ENCODE peak calls at places on chromosome 6, in ten cellular contexts. One of them, this sample, is unnamed.

GRCh38 chr6:132659082-132659481 is at the start of gene TAAR1:
- DNase-seq in CD4-positive, CD25-positive, alpha-beta regulatory T cell: no peak
- DNase-seq in occipital lobe: no peak
- DNase-seq in activated CD8-positive, alpha-beta memory T cell treated with anti-CD3 and anti-CD28 coated beads, Interleukin-2, amount 50 U/mL, for 4 hours: no peak
- DNase-seq in T-helper 9 cell: no peak
- DNase-seq in stimulated activated naive CD4-positive, alpha-beta T cell: no peak
- DNase-seq in T-cell: no peak
- DNase-seq in NCI-H1092 treated with DMSO at 0.1 percent for 48 hours: no peak
- DNase-seq in left ventricle myocardium inferior: no peak
- DNase-seq in iris pigment epithelial cell: no peak
- DNase-seq in this sample: no peak

GRCh38 chr6:16108996-16109658 is 19.8 kb upstream of the MYLIP start:
- DNase-seq in occipital lobe: no peak
- DNase-seq in CD4-positive, CD25-positive, alpha-beta regulatory T cell: no peak
- DNase-seq in T-helper 9 cell: no peak
- DNase-seq in T-cell: no peak
- DNase-seq in left ventricle myocardium inferior: no peak
- DNase-seq in NCI-H1092 treated with DMSO at 0.1 percent for 48 hours: no peak
- DNase-seq in stimulated activated naive CD4-positive, alpha-beta T cell: no peak
- DNase-seq in activated CD8-positive, alpha-beta memory T cell treated with anti-CD3 and anti-CD28 coated beads, Interleukin-2, amount 50 U/mL, for 4 hours: no peak
- DNase-seq in iris pigment epithelial cell: no peak
- DNase-seq in this sample: no peak

GRCh38 chr6:7505196-7505699 is 36.2 kb upstream of the DSP start:
- DNase-seq in NCI-H1092 treated with DMSO at 0.1 percent for 48 hours: no peak
- DNase-seq in stimulated activated naive CD4-positive, alpha-beta T cell: no peak
- DNase-seq in T-helper 9 cell: no peak
- DNase-seq in activated CD8-positive, alpha-beta memory T cell treated with anti-CD3 and anti-CD28 coated beads, Interleukin-2, amount 50 U/mL, for 4 hours: no peak
- DNase-seq in left ventricle myocardium inferior: no peak
- DNase-seq in T-cell: no peak
- DNase-seq in iris pigment epithelial cell: peak; percentile 72
- DNase-seq in occipital lobe: peak; percentile 33
- DNase-seq in CD4-positive, CD25-positive, alpha-beta regulatory T cell: no peak
- DNase-seq in this sample: no peak

GRCh38 chr6:33689879-33690278 is 21.6 kb downstream of the UQCC2 start:
- DNase-seq in T-cell: no peak
- DNase-seq in stimulated activated naive CD4-positive, alpha-beta T cell: no peak
- DNase-seq in activated CD8-positive, alpha-beta memory T cell treated with anti-CD3 and anti-CD28 coated beads, Interleukin-2, amount 50 U/mL, for 4 hours: no peak
- DNase-seq in occipital lobe: no peak
- DNase-seq in left ventricle myocardium inferior: no peak
- DNase-seq in NCI-H1092 treated with DMSO at 0.1 percent for 48 hours: no peak
- DNase-seq in T-helper 9 cell: no peak
- DNase-seq in iris pigment epithelial cell: no peak
- DNase-seq in CD4-positive, CD25-positive, alpha-beta regulatory T cell: no peak
- DNase-seq in this sample: no peak

GRCh38 chr6:152471459-152472070 is 165.6 kb downstream of the SYNE1 start:
- DNase-seq in left ventricle myocardium inferior: no peak
- DNase-seq in stimulated activated naive CD4-positive, alpha-beta T cell: no peak
- DNase-seq in T-cell: no peak
- DNase-seq in occipital lobe: no peak
- DNase-seq in NCI-H1092 treated with DMSO at 0.1 percent for 48 hours: no peak
- DNase-seq in T-helper 9 cell: no peak
- DNase-seq in activated CD8-positive, alpha-beta memory T cell treated with anti-CD3 and anti-CD28 coated beads, Interleukin-2, amount 50 U/mL, for 4 hours: no peak
- DNase-seq in CD4-positive, CD25-positive, alpha-beta regulatory T cell: no peak
- DNase-seq in iris pigment epithelial cell: peak; percentile 59
- DNase-seq in this sample: no peak

GRCh38 chr6:5219292-5219691 is 41.5 kb downstream of the LYRM4 start:
- DNase-seq in T-helper 9 cell: no peak
- DNase-seq in CD4-positive, CD25-positive, alpha-beta regulatory T cell: no peak
- DNase-seq in activated CD8-positive, alpha-beta memory T cell treated with anti-CD3 and anti-CD28 coated beads, Interleukin-2, amount 50 U/mL, for 4 hours: no peak
- DNase-seq in stimulated activated naive CD4-positive, alpha-beta T cell: no peak
- DNase-seq in NCI-H1092 treated with DMSO at 0.1 percent for 48 hours: no peak
- DNase-seq in occipital lobe: no peak
- DNase-seq in iris pigment epithelial cell: no peak
- DNase-seq in T-cell: no peak
- DNase-seq in left ventricle myocardium inferior: no peak
- DNase-seq in this sample: no peak

GRCh38 chr6:144283781-144284473 is 1.2 kb upstream of the UTRN start:
- DNase-seq in activated CD8-positive, alpha-beta memory T cell treated with anti-CD3 and anti-CD28 coated beads, Interleukin-2, amount 50 U/mL, for 4 hours: no peak
- DNase-seq in stimulated activated naive CD4-positive, alpha-beta T cell: no peak
- DNase-seq in iris pigment epithelial cell: peak; percentile 55
- DNase-seq in NCI-H1092 treated with DMSO at 0.1 percent for 48 hours: no peak
- DNase-seq in T-helper 9 cell: no peak
- DNase-seq in CD4-positive, CD25-positive, alpha-beta regulatory T cell: no peak
- DNase-seq in T-cell: no peak
- DNase-seq in left ventricle myocardium inferior: no peak
- DNase-seq in occipital lobe: no peak
- DNase-seq in this sample: no peak

GRCh38 chr6:167573461-167574215 is 248.8 kb downstream of the TTLL2 start:
- DNase-seq in stimulated activated naive CD4-positive, alpha-beta T cell: no peak
- DNase-seq in activated CD8-positive, alpha-beta memory T cell treated with anti-CD3 and anti-CD28 coated beads, Interleukin-2, amount 50 U/mL, for 4 hours: no peak
- DNase-seq in CD4-positive, CD25-positive, alpha-beta regulatory T cell: no peak
- DNase-seq in iris pigment epithelial cell: no peak
- DNase-seq in occipital lobe: no peak
- DNase-seq in NCI-H1092 treated with DMSO at 0.1 percent for 48 hours: no peak
- DNase-seq in left ventricle myocardium inferior: no peak
- DNase-seq in T-helper 9 cell: no peak
- DNase-seq in T-cell: no peak
- DNase-seq in this sample: no peak

GRCh38 chr6:3333263-3333662 is 74.5 kb downstream of the PSMG4 start:
- DNase-seq in T-cell: no peak
- DNase-seq in left ventricle myocardium inferior: no peak
- DNase-seq in stimulated activated naive CD4-positive, alpha-beta T cell: no peak
- DNase-seq in CD4-positive, CD25-positive, alpha-beta regulatory T cell: no peak
- DNase-seq in iris pigment epithelial cell: no peak
- DNase-seq in occipital lobe: no peak
- DNase-seq in NCI-H1092 treated with DMSO at 0.1 percent for 48 hours: no peak
- DNase-seq in T-helper 9 cell: no peak
- DNase-seq in activated CD8-positive, alpha-beta memory T cell treated with anti-CD3 and anti-CD28 coated beads, Interleukin-2, amount 50 U/mL, for 4 hours: no peak
- DNase-seq in this sample: no peak

GRCh38 chr6:5623769-5624168 is 362.5 kb downstream of the FARS2 start:
- DNase-seq in occipital lobe: no peak
- DNase-seq in T-cell: no peak
- DNase-seq in CD4-positive, CD25-positive, alpha-beta regulatory T cell: no peak
- DNase-seq in T-helper 9 cell: no peak
- DNase-seq in NCI-H1092 treated with DMSO at 0.1 percent for 48 hours: no peak
- DNase-seq in stimulated activated naive CD4-positive, alpha-beta T cell: no peak
- DNase-seq in left ventricle myocardium inferior: no peak
- DNase-seq in activated CD8-positive, alpha-beta memory T cell treated with anti-CD3 and anti-CD28 coated beads, Interleukin-2, amount 50 U/mL, for 4 hours: no peak
- DNase-seq in iris pigment epithelial cell: no peak
- DNase-seq in this sample: no peak

GRCh38 chr6:157649311-157650260 is 173.5 kb upstream of the SNX9 start:
- DNase-seq in T-cell: no peak
- DNase-seq in left ventricle myocardium inferior: no peak
- DNase-seq in iris pigment epithelial cell: no peak
- DNase-seq in T-helper 9 cell: no peak
- DNase-seq in occipital lobe: no peak
- DNase-seq in NCI-H1092 treated with DMSO at 0.1 percent for 48 hours: peak; percentile 89
- DNase-seq in activated CD8-positive, alpha-beta memory T cell treated with anti-CD3 and anti-CD28 coated beads, Interleukin-2, amount 50 U/mL, for 4 hours: no peak
- DNase-seq in stimulated activated naive CD4-positive, alpha-beta T cell: no peak
- DNase-seq in CD4-positive, CD25-positive, alpha-beta regulatory T cell: no peak
- DNase-seq in this sample: no peak

GRCh38 chr6:27146706-27147507 is 100.6 kb upstream of the PRSS16 start:
- DNase-seq in CD4-positive, CD25-positive, alpha-beta regulatory T cell: peak; percentile 73
- DNase-seq in T-cell: peak; percentile 76
- DNase-seq in T-helper 9 cell: peak; percentile 57
- DNase-seq in iris pigment epithelial cell: peak; percentile 100
- DNase-seq in left ventricle myocardium inferior: peak; percentile 59
- DNase-seq in stimulated activated naive CD4-positive, alpha-beta T cell: peak; percentile 80
- DNase-seq in occipital lobe: peak; percentile 58
- DNase-seq in NCI-H1092 treated with DMSO at 0.1 percent for 48 hours: peak; percentile 98
- DNase-seq in activated CD8-positive, alpha-beta memory T cell treated with anti-CD3 and anti-CD28 coated beads, Interleukin-2, amount 50 U/mL, for 4 hours: peak; percentile 67
- DNase-seq in this sample: peak; percentile 97

GRCh38 chr6:134683783-134684765 is 265.8 kb downstream of the ALDH8A1 start:
- DNase-seq in stimulated activated naive CD4-positive, alpha-beta T cell: no peak
- DNase-seq in occipital lobe: no peak
- DNase-seq in T-cell: no peak
- DNase-seq in NCI-H1092 treated with DMSO at 0.1 percent for 48 hours: no peak
- DNase-seq in left ventricle myocardium inferior: no peak
- DNase-seq in T-helper 9 cell: no peak
- DNase-seq in activated CD8-positive, alpha-beta memory T cell treated with anti-CD3 and anti-CD28 coated beads, Interleukin-2, amount 50 U/mL, for 4 hours: no peak
- DNase-seq in iris pigment epithelial cell: peak; percentile 72
- DNase-seq in CD4-positive, CD25-positive, alpha-beta regulatory T cell: no peak
- DNase-seq in this sample: no peak

GRCh38 chr6:125088963-125089362 is 64.6 kb upstream of the TPD52L1 start:
- DNase-seq in activated CD8-positive, alpha-beta memory T cell treated with anti-CD3 and anti-CD28 coated beads, Interleukin-2, amount 50 U/mL, for 4 hours: no peak
- DNase-seq in stimulated activated naive CD4-positive, alpha-beta T cell: no peak
- DNase-seq in T-cell: no peak
- DNase-seq in CD4-positive, CD25-positive, alpha-beta regulatory T cell: no peak
- DNase-seq in occipital lobe: no peak
- DNase-seq in iris pigment epithelial cell: no peak
- DNase-seq in T-helper 9 cell: no peak
- DNase-seq in left ventricle myocardium inferior: no peak
- DNase-seq in NCI-H1092 treated with DMSO at 0.1 percent for 48 hours: no peak
- DNase-seq in this sample: no peak

GRCh38 chr6:152232494-152233151 is 404.5 kb downstream of the SYNE1 start:
- DNase-seq in T-cell: no peak
- DNase-seq in NCI-H1092 treated with DMSO at 0.1 percent for 48 hours: no peak
- DNase-seq in stimulated activated naive CD4-positive, alpha-beta T cell: no peak
- DNase-seq in left ventricle myocardium inferior: peak; percentile 19
- DNase-seq in occipital lobe: no peak
- DNase-seq in iris pigment epithelial cell: peak; percentile 75
- DNase-seq in activated CD8-positive, alpha-beta memory T cell treated with anti-CD3 and anti-CD28 coated beads, Interleukin-2, amount 50 U/mL, for 4 hours: no peak
- DNase-seq in T-helper 9 cell: no peak
- DNase-seq in CD4-positive, CD25-positive, alpha-beta regulatory T cell: no peak
- DNase-seq in this sample: no peak

GRCh38 chr6:64357430-64357829 is 721.8 kb downstream of the PHF3 start:
- DNase-seq in T-cell: no peak
- DNase-seq in occipital lobe: no peak
- DNase-seq in left ventricle myocardium inferior: no peak
- DNase-seq in stimulated activated naive CD4-positive, alpha-beta T cell: no peak
- DNase-seq in iris pigment epithelial cell: no peak
- DNase-seq in activated CD8-positive, alpha-beta memory T cell treated with anti-CD3 and anti-CD28 coated beads, Interleukin-2, amount 50 U/mL, for 4 hours: no peak
- DNase-seq in NCI-H1092 treated with DMSO at 0.1 percent for 48 hours: no peak
- DNase-seq in CD4-positive, CD25-positive, alpha-beta regulatory T cell: no peak
- DNase-seq in T-helper 9 cell: no peak
- DNase-seq in this sample: no peak

GRCh38 chr6:70099732-70100131 is 203.2 kb downstream of the COL9A1 start:
- DNase-seq in NCI-H1092 treated with DMSO at 0.1 percent for 48 hours: no peak
- DNase-seq in occipital lobe: no peak
- DNase-seq in CD4-positive, CD25-positive, alpha-beta regulatory T cell: no peak
- DNase-seq in T-helper 9 cell: no peak
- DNase-seq in stimulated activated naive CD4-positive, alpha-beta T cell: no peak
- DNase-seq in left ventricle myocardium inferior: no peak
- DNase-seq in activated CD8-positive, alpha-beta memory T cell treated with anti-CD3 and anti-CD28 coated beads, Interleukin-2, amount 50 U/mL, for 4 hours: no peak
- DNase-seq in iris pigment epithelial cell: no peak
- DNase-seq in T-cell: no peak
- DNase-seq in this sample: no peak

GRCh38 chr6:168110437-168110836 is 31.4 kb upstream of the FRMD1 start:
- DNase-seq in stimulated activated naive CD4-positive, alpha-beta T cell: no peak
- DNase-seq in activated CD8-positive, alpha-beta memory T cell treated with anti-CD3 and anti-CD28 coated beads, Interleukin-2, amount 50 U/mL, for 4 hours: no peak
- DNase-seq in T-helper 9 cell: no peak
- DNase-seq in CD4-positive, CD25-positive, alpha-beta regulatory T cell: no peak
- DNase-seq in T-cell: no peak
- DNase-seq in NCI-H1092 treated with DMSO at 0.1 percent for 48 hours: no peak
- DNase-seq in iris pigment epithelial cell: no peak
- DNase-seq in left ventricle myocardium inferior: no peak
- DNase-seq in occipital lobe: no peak
- DNase-seq in this sample: no peak

GRCh38 chr6:166836785-166837718 is 119.3 kb downstream of the RNASET2 start:
- DNase-seq in activated CD8-positive, alpha-beta memory T cell treated with anti-CD3 and anti-CD28 coated beads, Interleukin-2, amount 50 U/mL, for 4 hours: no peak
- DNase-seq in NCI-H1092 treated with DMSO at 0.1 percent for 48 hours: no peak
- DNase-seq in stimulated activated naive CD4-positive, alpha-beta T cell: no peak
- DNase-seq in CD4-positive, CD25-positive, alpha-beta regulatory T cell: no peak
- DNase-seq in occipital lobe: no peak
- DNase-seq in T-helper 9 cell: no peak
- DNase-seq in left ventricle myocardium inferior: no peak
- DNase-seq in T-cell: no peak
- DNase-seq in iris pigment epithelial cell: no peak
- DNase-seq in this sample: no peak

GRCh38 chr6:150418825-150419594 is 50.2 kb downstream of the IYD start:
- DNase-seq in occipital lobe: no peak
- DNase-seq in iris pigment epithelial cell: peak; percentile 57
- DNase-seq in activated CD8-positive, alpha-beta memory T cell treated with anti-CD3 and anti-CD28 coated beads, Interleukin-2, amount 50 U/mL, for 4 hours: peak; percentile 65
- DNase-seq in T-helper 9 cell: peak; percentile 44
- DNase-seq in NCI-H1092 treated with DMSO at 0.1 percent for 48 hours: peak; percentile 42
- DNase-seq in T-cell: peak; percentile 28
- DNase-seq in CD4-positive, CD25-positive, alpha-beta regulatory T cell: no peak
- DNase-seq in left ventricle myocardium inferior: peak; percentile 71
- DNase-seq in stimulated activated naive CD4-positive, alpha-beta T cell: peak; percentile 12
- DNase-seq in this sample: no peak

GRCh38 chr6:143675946-143676345 is 1.8 kb upstream of the PHACTR2 start:
- DNase-seq in occipital lobe: no peak
- DNase-seq in NCI-H1092 treated with DMSO at 0.1 percent for 48 hours: no peak
- DNase-seq in iris pigment epithelial cell: peak; percentile 80
- DNase-seq in stimulated activated naive CD4-positive, alpha-beta T cell: no peak
- DNase-seq in T-cell: no peak
- DNase-seq in CD4-positive, CD25-positive, alpha-beta regulatory T cell: no peak
- DNase-seq in left ventricle myocardium inferior: no peak
- DNase-seq in activated CD8-positive, alpha-beta memory T cell treated with anti-CD3 and anti-CD28 coated beads, Interleukin-2, amount 50 U/mL, for 4 hours: no peak
- DNase-seq in T-helper 9 cell: no peak
- DNase-seq in this sample: no peak

GRCh38 chr6:4055420-4056041 is 23.4 kb downstream of the FAM217A start:
- DNase-seq in left ventricle myocardium inferior: no peak
- DNase-seq in T-cell: no peak
- DNase-seq in occipital lobe: no peak
- DNase-seq in NCI-H1092 treated with DMSO at 0.1 percent for 48 hours: no peak
- DNase-seq in T-helper 9 cell: no peak
- DNase-seq in activated CD8-positive, alpha-beta memory T cell treated with anti-CD3 and anti-CD28 coated beads, Interleukin-2, amount 50 U/mL, for 4 hours: no peak
- DNase-seq in stimulated activated naive CD4-positive, alpha-beta T cell: no peak
- DNase-seq in CD4-positive, CD25-positive, alpha-beta regulatory T cell: no peak
- DNase-seq in iris pigment epithelial cell: peak; percentile 94
- DNase-seq in this sample: no peak

GRCh38 chr6:166499350-166500163 is 86.9 kb downstream of the RAMACL start:
- DNase-seq in iris pigment epithelial cell: no peak
- DNase-seq in T-helper 9 cell: no peak
- DNase-seq in activated CD8-positive, alpha-beta memory T cell treated with anti-CD3 and anti-CD28 coated beads, Interleukin-2, amount 50 U/mL, for 4 hours: no peak
- DNase-seq in occipital lobe: no peak
- DNase-seq in CD4-positive, CD25-positive, alpha-beta regulatory T cell: no peak
- DNase-seq in NCI-H1092 treated with DMSO at 0.1 percent for 48 hours: no peak
- DNase-seq in stimulated activated naive CD4-positive, alpha-beta T cell: no peak
- DNase-seq in left ventricle myocardium inferior: no peak
- DNase-seq in T-cell: no peak
- DNase-seq in this sample: no peak

GRCh38 chr6:42960243-42961019 is at the start of gene GNMT:
- DNase-seq in occipital lobe: peak; percentile 23
- DNase-seq in CD4-positive, CD25-positive, alpha-beta regulatory T cell: peak; percentile 30
- DNase-seq in left ventricle myocardium inferior: peak; percentile 68
- DNase-seq in activated CD8-positive, alpha-beta memory T cell treated with anti-CD3 and anti-CD28 coated beads, Interleukin-2, amount 50 U/mL, for 4 hours: peak; percentile 44
- DNase-seq in NCI-H1092 treated with DMSO at 0.1 percent for 48 hours: peak; percentile 59
- DNase-seq in T-cell: no peak
- DNase-seq in T-helper 9 cell: peak; percentile 21
- DNase-seq in iris pigment epithelial cell: peak; percentile 25
- DNase-seq in stimulated activated naive CD4-positive, alpha-beta T cell: peak; percentile 27
- DNase-seq in this sample: no peak

GRCh38 chr6:18386302-18386976 is 711 bp upstream of the RNF144B start:
- DNase-seq in NCI-H1092 treated with DMSO at 0.1 percent for 48 hours: no peak
- DNase-seq in left ventricle myocardium inferior: no peak
- DNase-seq in T-cell: no peak
- DNase-seq in occipital lobe: no peak
- DNase-seq in activated CD8-positive, alpha-beta memory T cell treated with anti-CD3 and anti-CD28 coated beads, Interleukin-2, amount 50 U/mL, for 4 hours: no peak
- DNase-seq in T-helper 9 cell: no peak
- DNase-seq in stimulated activated naive CD4-positive, alpha-beta T cell: no peak
- DNase-seq in iris pigment epithelial cell: no peak
- DNase-seq in CD4-positive, CD25-positive, alpha-beta regulatory T cell: no peak
- DNase-seq in this sample: no peak

GRCh38 chr6:81933089-81933488 is 180.6 kb upstream of the TENT5A start:
- DNase-seq in occipital lobe: no peak
- DNase-seq in T-cell: no peak
- DNase-seq in iris pigment epithelial cell: no peak
- DNase-seq in T-helper 9 cell: no peak
- DNase-seq in NCI-H1092 treated with DMSO at 0.1 percent for 48 hours: no peak
- DNase-seq in CD4-positive, CD25-positive, alpha-beta regulatory T cell: no peak
- DNase-seq in stimulated activated naive CD4-positive, alpha-beta T cell: no peak
- DNase-seq in left ventricle myocardium inferior: no peak
- DNase-seq in activated CD8-positive, alpha-beta memory T cell treated with anti-CD3 and anti-CD28 coated beads, Interleukin-2, amount 50 U/mL, for 4 hours: no peak
- DNase-seq in this sample: no peak

GRCh38 chr6:7765575-7766325 is 39.9 kb downstream of the BMP6 start:
- DNase-seq in CD4-positive, CD25-positive, alpha-beta regulatory T cell: no peak
- DNase-seq in occipital lobe: no peak
- DNase-seq in iris pigment epithelial cell: peak; percentile 34
- DNase-seq in stimulated activated naive CD4-positive, alpha-beta T cell: no peak
- DNase-seq in left ventricle myocardium inferior: no peak
- DNase-seq in NCI-H1092 treated with DMSO at 0.1 percent for 48 hours: no peak
- DNase-seq in activated CD8-positive, alpha-beta memory T cell treated with anti-CD3 and anti-CD28 coated beads, Interleukin-2, amount 50 U/mL, for 4 hours: no peak
- DNase-seq in T-cell: no peak
- DNase-seq in T-helper 9 cell: no peak
- DNase-seq in this sample: no peak

GRCh38 chr6:135146160-135146920 is 34.8 kb upstream of the MYB start:
- DNase-seq in T-helper 9 cell: no peak
- DNase-seq in CD4-positive, CD25-positive, alpha-beta regulatory T cell: no peak
- DNase-seq in T-cell: no peak
- DNase-seq in NCI-H1092 treated with DMSO at 0.1 percent for 48 hours: no peak
- DNase-seq in left ventricle myocardium inferior: no peak
- DNase-seq in stimulated activated naive CD4-positive, alpha-beta T cell: no peak
- DNase-seq in iris pigment epithelial cell: peak; percentile 92
- DNase-seq in occipital lobe: no peak
- DNase-seq in activated CD8-positive, alpha-beta memory T cell treated with anti-CD3 and anti-CD28 coated beads, Interleukin-2, amount 50 U/mL, for 4 hours: no peak
- DNase-seq in this sample: no peak